ENCODE peak calls at places on chromosomes 3 and 15, in ten cellular contexts. One of them, this sample, is unnamed.

GRCh38 chr3:33789183-33789954 is 9.1 kb upstream of the PDCD6IP start:
- DNase-seq in ACHN: no peak
- DNase-seq in H9: no peak
- DNase-seq in prostate gland: no peak
- DNase-seq in activated CD4-positive, alpha-beta T cell treated with anti-CD3 and anti-CD28 coated beads for 48 hours: no peak
- DNase-seq in hippocampal formation: no peak
- DNase-seq in GF-D8: no peak
- DNase-seq in T-cell: no peak
- DNase-seq in CD14-positive monocyte: no peak
- DNase-seq in pancreas: no peak
- DNase-seq in this sample: no peak

GRCh38 chr3:59867185-59868002 is 817.6 kb upstream of the CFAP20DC start:
- DNase-seq in GF-D8: no peak
- DNase-seq in activated CD4-positive, alpha-beta T cell treated with anti-CD3 and anti-CD28 coated beads for 48 hours: no peak
- DNase-seq in hippocampal formation: no peak
- DNase-seq in T-cell: no peak
- DNase-seq in ACHN: no peak
- DNase-seq in pancreas: no peak
- DNase-seq in H9: no peak
- DNase-seq in prostate gland: no peak
- DNase-seq in CD14-positive monocyte: no peak
- DNase-seq in this sample: no peak

GRCh38 chr3:194691481-194692281 is 6.0 kb downstream of the FAM43A start:
- DNase-seq in GF-D8: no peak
- DNase-seq in T-cell: no peak
- DNase-seq in pancreas: no peak
- DNase-seq in CD14-positive monocyte: no peak
- DNase-seq in prostate gland: no peak
- DNase-seq in hippocampal formation: no peak
- DNase-seq in activated CD4-positive, alpha-beta T cell treated with anti-CD3 and anti-CD28 coated beads for 48 hours: no peak
- DNase-seq in H9: no peak
- DNase-seq in ACHN: peak; percentile 48
- DNase-seq in this sample: peak; percentile 88

GRCh38 chr3:14837864-14838263 is 19.1 kb downstream of the FGD5 start:
- DNase-seq in H9: no peak
- DNase-seq in ACHN: no peak
- DNase-seq in hippocampal formation: no peak
- DNase-seq in pancreas: no peak
- DNase-seq in prostate gland: no peak
- DNase-seq in CD14-positive monocyte: no peak
- DNase-seq in GF-D8: no peak
- DNase-seq in activated CD4-positive, alpha-beta T cell treated with anti-CD3 and anti-CD28 coated beads for 48 hours: no peak
- DNase-seq in T-cell: no peak
- DNase-seq in this sample: peak; percentile 64

GRCh38 chr15:41695750-41696436 is 35.7 kb downstream of the MGA start:
- DNase-seq in prostate gland: peak; percentile 23
- DNase-seq in GF-D8: peak; percentile 66
- DNase-seq in H9: no peak
- DNase-seq in T-cell: peak; percentile 51
- DNase-seq in hippocampal formation: peak; percentile 2
- DNase-seq in CD14-positive monocyte: peak; percentile 59
- DNase-seq in activated CD4-positive, alpha-beta T cell treated with anti-CD3 and anti-CD28 coated beads for 48 hours: peak; percentile 59
- DNase-seq in pancreas: no peak
- DNase-seq in ACHN: peak; percentile 26
- DNase-seq in this sample: peak; percentile 31

GRCh38 chr3:195071916-195072820 is 198.8 kb downstream of the XXYLT1 start:
- DNase-seq in H9: no peak
- DNase-seq in pancreas: peak; percentile 44
- DNase-seq in GF-D8: no peak
- DNase-seq in hippocampal formation: no peak
- DNase-seq in ACHN: no peak
- DNase-seq in prostate gland: no peak
- DNase-seq in T-cell: no peak
- DNase-seq in activated CD4-positive, alpha-beta T cell treated with anti-CD3 and anti-CD28 coated beads for 48 hours: no peak
- DNase-seq in CD14-positive monocyte: no peak
- DNase-seq in this sample: no peak

GRCh38 chr15:57184502-57184901 is 191.8 kb upstream of the CGNL1 start:
- DNase-seq in hippocampal formation: no peak
- DNase-seq in CD14-positive monocyte: no peak
- DNase-seq in H9: no peak
- DNase-seq in prostate gland: no peak
- DNase-seq in ACHN: no peak
- DNase-seq in activated CD4-positive, alpha-beta T cell treated with anti-CD3 and anti-CD28 coated beads for 48 hours: no peak
- DNase-seq in T-cell: no peak
- DNase-seq in pancreas: no peak
- DNase-seq in GF-D8: no peak
- DNase-seq in this sample: no peak

GRCh38 chr15:39835550-39835949 is 52.9 kb upstream of the FSIP1 start:
- DNase-seq in GF-D8: no peak
- DNase-seq in H9: no peak
- DNase-seq in pancreas: no peak
- DNase-seq in prostate gland: no peak
- DNase-seq in ACHN: no peak
- DNase-seq in CD14-positive monocyte: no peak
- DNase-seq in activated CD4-positive, alpha-beta T cell treated with anti-CD3 and anti-CD28 coated beads for 48 hours: no peak
- DNase-seq in T-cell: no peak
- DNase-seq in hippocampal formation: no peak
- DNase-seq in this sample: peak; percentile 31

GRCh38 chr3:21326704-21327103 is 424.3 kb downstream of the ZNF385D start:
- DNase-seq in H9: no peak
- DNase-seq in hippocampal formation: no peak
- DNase-seq in T-cell: no peak
- DNase-seq in activated CD4-positive, alpha-beta T cell treated with anti-CD3 and anti-CD28 coated beads for 48 hours: no peak
- DNase-seq in CD14-positive monocyte: no peak
- DNase-seq in GF-D8: no peak
- DNase-seq in pancreas: no peak
- DNase-seq in ACHN: no peak
- DNase-seq in prostate gland: no peak
- DNase-seq in this sample: no peak

GRCh38 chr3:114362815-114363214 is 69.0 kb downstream of the TIGIT start:
- DNase-seq in H9: no peak
- DNase-seq in T-cell: no peak
- DNase-seq in GF-D8: no peak
- DNase-seq in activated CD4-positive, alpha-beta T cell treated with anti-CD3 and anti-CD28 coated beads for 48 hours: no peak
- DNase-seq in CD14-positive monocyte: no peak
- DNase-seq in ACHN: peak; percentile 24
- DNase-seq in prostate gland: no peak
- DNase-seq in pancreas: no peak
- DNase-seq in hippocampal formation: no peak
- DNase-seq in this sample: peak; percentile 48

GRCh38 chr3:48684054-48684349 is 1.7 kb downstream of the NCKIPSD start:
- DNase-seq in ACHN: no peak
- DNase-seq in T-cell: no peak
- DNase-seq in prostate gland: no peak
- DNase-seq in hippocampal formation: no peak
- DNase-seq in CD14-positive monocyte: no peak
- DNase-seq in GF-D8: no peak
- DNase-seq in H9: no peak
- DNase-seq in activated CD4-positive, alpha-beta T cell treated with anti-CD3 and anti-CD28 coated beads for 48 hours: no peak
- DNase-seq in pancreas: no peak
- DNase-seq in this sample: no peak

GRCh38 chr3:196192036-196193001 is 18.9 kb downstream of the ZDHHC19 start:
- DNase-seq in activated CD4-positive, alpha-beta T cell treated with anti-CD3 and anti-CD28 coated beads for 48 hours: peak; percentile 48
- DNase-seq in hippocampal formation: no peak
- DNase-seq in CD14-positive monocyte: peak; percentile 81
- DNase-seq in H9: peak; percentile 68
- DNase-seq in GF-D8: peak; percentile 55
- DNase-seq in ACHN: no peak
- DNase-seq in pancreas: no peak
- DNase-seq in prostate gland: peak; percentile 39
- DNase-seq in T-cell: peak; percentile 33
- DNase-seq in this sample: peak; percentile 80

GRCh38 chr3:194686816-194687637 is 1.3 kb downstream of the FAM43A start:
- DNase-seq in ACHN: peak; percentile 20
- DNase-seq in CD14-positive monocyte: no peak
- DNase-seq in pancreas: peak; percentile 70
- DNase-seq in prostate gland: no peak
- DNase-seq in activated CD4-positive, alpha-beta T cell treated with anti-CD3 and anti-CD28 coated beads for 48 hours: peak; percentile 46
- DNase-seq in T-cell: peak; percentile 11
- DNase-seq in GF-D8: no peak
- DNase-seq in H9: peak; percentile 71
- DNase-seq in hippocampal formation: peak; percentile 30
- DNase-seq in this sample: peak; percentile 65

GRCh38 chr3:24137958-24138875 is 193.1 kb downstream of the NR1D2 start:
- DNase-seq in H9: no peak
- DNase-seq in prostate gland: peak; percentile 26
- DNase-seq in GF-D8: no peak
- DNase-seq in T-cell: no peak
- DNase-seq in CD14-positive monocyte: no peak
- DNase-seq in pancreas: no peak
- DNase-seq in ACHN: no peak
- DNase-seq in activated CD4-positive, alpha-beta T cell treated with anti-CD3 and anti-CD28 coated beads for 48 hours: no peak
- DNase-seq in hippocampal formation: no peak
- DNase-seq in this sample: no peak

GRCh38 chr15:90141646-90142045 is 39.4 kb upstream of the IDH2 start:
- DNase-seq in GF-D8: no peak
- DNase-seq in H9: no peak
- DNase-seq in ACHN: no peak
- DNase-seq in pancreas: no peak
- DNase-seq in activated CD4-positive, alpha-beta T cell treated with anti-CD3 and anti-CD28 coated beads for 48 hours: no peak
- DNase-seq in hippocampal formation: no peak
- DNase-seq in prostate gland: no peak
- DNase-seq in T-cell: no peak
- DNase-seq in CD14-positive monocyte: no peak
- DNase-seq in this sample: no peak

GRCh38 chr15:42338500-42338899 is 20.8 kb upstream of the CAPN3 start:
- DNase-seq in ACHN: no peak
- DNase-seq in hippocampal formation: no peak
- DNase-seq in T-cell: no peak
- DNase-seq in prostate gland: no peak
- DNase-seq in CD14-positive monocyte: no peak
- DNase-seq in GF-D8: no peak
- DNase-seq in H9: no peak
- DNase-seq in activated CD4-positive, alpha-beta T cell treated with anti-CD3 and anti-CD28 coated beads for 48 hours: no peak
- DNase-seq in pancreas: no peak
- DNase-seq in this sample: no peak

GRCh38 chr3:123271466-123272159 is 69.9 kb downstream of the SEC22A start:
- DNase-seq in GF-D8: no peak
- DNase-seq in pancreas: no peak
- DNase-seq in ACHN: no peak
- DNase-seq in hippocampal formation: no peak
- DNase-seq in CD14-positive monocyte: no peak
- DNase-seq in H9: no peak
- DNase-seq in T-cell: no peak
- DNase-seq in activated CD4-positive, alpha-beta T cell treated with anti-CD3 and anti-CD28 coated beads for 48 hours: no peak
- DNase-seq in prostate gland: no peak
- DNase-seq in this sample: no peak

GRCh38 chr3:113231391-113231790 is 20.0 kb downstream of the BOC start:
- DNase-seq in GF-D8: no peak
- DNase-seq in pancreas: no peak
- DNase-seq in activated CD4-positive, alpha-beta T cell treated with anti-CD3 and anti-CD28 coated beads for 48 hours: no peak
- DNase-seq in ACHN: peak; percentile 35
- DNase-seq in hippocampal formation: no peak
- DNase-seq in prostate gland: no peak
- DNase-seq in T-cell: no peak
- DNase-seq in H9: no peak
- DNase-seq in CD14-positive monocyte: no peak
- DNase-seq in this sample: no peak

GRCh38 chr15:29921130-29921601 is 98.9 kb upstream of the TJP1 start:
- DNase-seq in GF-D8: no peak
- DNase-seq in ACHN: peak; percentile 86
- DNase-seq in CD14-positive monocyte: no peak
- DNase-seq in activated CD4-positive, alpha-beta T cell treated with anti-CD3 and anti-CD28 coated beads for 48 hours: no peak
- DNase-seq in H9: peak; percentile 77
- DNase-seq in hippocampal formation: no peak
- DNase-seq in pancreas: no peak
- DNase-seq in T-cell: no peak
- DNase-seq in prostate gland: no peak
- DNase-seq in this sample: no peak

GRCh38 chr3:16318216-16318615 is 53.2 kb downstream of the OXNAD1 start:
- DNase-seq in pancreas: no peak
- DNase-seq in H9: no peak
- DNase-seq in activated CD4-positive, alpha-beta T cell treated with anti-CD3 and anti-CD28 coated beads for 48 hours: no peak
- DNase-seq in GF-D8: peak; percentile 13
- DNase-seq in T-cell: no peak
- DNase-seq in ACHN: no peak
- DNase-seq in prostate gland: no peak
- DNase-seq in hippocampal formation: no peak
- DNase-seq in CD14-positive monocyte: no peak
- DNase-seq in this sample: no peak

GRCh38 chr15:39920510-39921273 is 626 bp upstream of the GPR176 start:
- DNase-seq in activated CD4-positive, alpha-beta T cell treated with anti-CD3 and anti-CD28 coated beads for 48 hours: peak; percentile 90
- DNase-seq in H9: peak; percentile 70
- DNase-seq in ACHN: peak; percentile 92
- DNase-seq in prostate gland: peak; percentile 57
- DNase-seq in CD14-positive monocyte: peak; percentile 64
- DNase-seq in hippocampal formation: peak; percentile 69
- DNase-seq in pancreas: peak; percentile 89
- DNase-seq in GF-D8: no peak
- DNase-seq in T-cell: peak; percentile 68
- DNase-seq in this sample: peak; percentile 97

GRCh38 chr3:85737846-85738245 is 779.1 kb downstream of the CADM2 start:
- DNase-seq in GF-D8: no peak
- DNase-seq in prostate gland: no peak
- DNase-seq in H9: no peak
- DNase-seq in hippocampal formation: no peak
- DNase-seq in CD14-positive monocyte: no peak
- DNase-seq in ACHN: no peak
- DNase-seq in activated CD4-positive, alpha-beta T cell treated with anti-CD3 and anti-CD28 coated beads for 48 hours: no peak
- DNase-seq in T-cell: no peak
- DNase-seq in pancreas: no peak
- DNase-seq in this sample: no peak

GRCh38 chr3:169264711-169265110 is 398.8 kb downstream of the MECOM start:
- DNase-seq in ACHN: no peak
- DNase-seq in CD14-positive monocyte: no peak
- DNase-seq in activated CD4-positive, alpha-beta T cell treated with anti-CD3 and anti-CD28 coated beads for 48 hours: no peak
- DNase-seq in pancreas: no peak
- DNase-seq in GF-D8: no peak
- DNase-seq in H9: no peak
- DNase-seq in T-cell: no peak
- DNase-seq in prostate gland: peak; percentile 20
- DNase-seq in hippocampal formation: no peak
- DNase-seq in this sample: no peak

GRCh38 chr3:158809642-158810041 is 7.8 kb downstream of the MFSD1 start:
- DNase-seq in GF-D8: peak; percentile 88
- DNase-seq in CD14-positive monocyte: peak; percentile 66
- DNase-seq in prostate gland: no peak
- DNase-seq in T-cell: no peak
- DNase-seq in hippocampal formation: no peak
- DNase-seq in H9: no peak
- DNase-seq in ACHN: no peak
- DNase-seq in activated CD4-positive, alpha-beta T cell treated with anti-CD3 and anti-CD28 coated beads for 48 hours: no peak
- DNase-seq in pancreas: no peak
- DNase-seq in this sample: no peak

GRCh38 chr3:38126121-38126892 is 10.6 kb downstream of the ACAA1 start:
- DNase-seq in ACHN: no peak
- DNase-seq in CD14-positive monocyte: no peak
- DNase-seq in activated CD4-positive, alpha-beta T cell treated with anti-CD3 and anti-CD28 coated beads for 48 hours: no peak
- DNase-seq in pancreas: no peak
- DNase-seq in hippocampal formation: no peak
- DNase-seq in prostate gland: no peak
- DNase-seq in GF-D8: no peak
- DNase-seq in T-cell: no peak
- DNase-seq in H9: no peak
- DNase-seq in this sample: no peak

GRCh38 chr15:90230071-90230494 is 3.7 kb downstream of the CIB1 start:
- DNase-seq in ACHN: no peak
- DNase-seq in T-cell: no peak
- DNase-seq in hippocampal formation: peak; percentile 25
- DNase-seq in CD14-positive monocyte: no peak
- DNase-seq in pancreas: peak; percentile 84
- DNase-seq in H9: no peak
- DNase-seq in activated CD4-positive, alpha-beta T cell treated with anti-CD3 and anti-CD28 coated beads for 48 hours: no peak
- DNase-seq in GF-D8: no peak
- DNase-seq in prostate gland: peak; percentile 43
- DNase-seq in this sample: no peak

GRCh38 chr3:23537006-23537620 is 268.6 kb upstream of the UBE2E1 start:
- DNase-seq in prostate gland: no peak
- DNase-seq in H9: peak; percentile 44
- DNase-seq in pancreas: no peak
- DNase-seq in ACHN: no peak
- DNase-seq in CD14-positive monocyte: no peak
- DNase-seq in GF-D8: no peak
- DNase-seq in activated CD4-positive, alpha-beta T cell treated with anti-CD3 and anti-CD28 coated beads for 48 hours: no peak
- DNase-seq in hippocampal formation: no peak
- DNase-seq in T-cell: no peak
- DNase-seq in this sample: peak; percentile 31

GRCh38 chr3:104628185-104628789 is 738.4 kb upstream of the ALCAM start:
- DNase-seq in prostate gland: no peak
- DNase-seq in ACHN: peak; percentile 64
- DNase-seq in H9: no peak
- DNase-seq in CD14-positive monocyte: no peak
- DNase-seq in pancreas: no peak
- DNase-seq in hippocampal formation: no peak
- DNase-seq in T-cell: no peak
- DNase-seq in GF-D8: no peak
- DNase-seq in activated CD4-positive, alpha-beta T cell treated with anti-CD3 and anti-CD28 coated beads for 48 hours: no peak
- DNase-seq in this sample: peak; percentile 48

This sample was measured in left kidney.